ENCODE peak calls at places on chromosomes 11 and 22, in six cellular contexts. Q is HCT116; W is lower lobe of right lung; U is pancreas; V is caudate nucleus; M is stimulated activated CD8-positive, alpha-beta memory T cell treated with anti-CD3 and anti-CD28 coated beads, Interleukin-7, amount 100 ng/mL, for 1 hour. R is an unnamed sample.

GRCh38 chr11:58832246-58832645 is 12.3 kb downstream of the GLYATL2 start:
- DNase-seq in Q (no peak), W (no peak), U (no peak), V (no peak), M (no peak), R (no peak)

GRCh38 chr11:122115520-122116343 is at the start of gene BLID:
- DNase-seq in Q (no peak), W (peak; percentile 75), U (no peak), V (peak; percentile 29), M (no peak), R (no peak)

GRCh38 chr11:35295751-35296150 is 123.6 kb downstream of the SLC1A2 start:
- DNase-seq in Q (no peak), W (no peak), U (no peak), V (no peak), M (no peak), R (no peak)

GRCh38 chr11:373716-374551 is 4.6 kb downstream of the B4GALNT4 start:
- DNase-seq in Q (no peak), W (no peak), U (peak; percentile 62), V (peak; percentile 60), M (no peak), R (no peak)

GRCh38 chr11:124807201-124807600 is 7.0 kb upstream of the MSANTD2 start:
- DNase-seq in Q (no peak), W (no peak), U (no peak), V (no peak), M (no peak), R (no peak)

GRCh38 chr11:128772814-128773213 is 78.9 kb downstream of the FLI1 start:
- DNase-seq in Q (no peak), W (peak; percentile 82), U (peak; percentile 77), V (no peak), M (peak; percentile 22), R (peak; percentile 50)

GRCh38 chr22:17411213-17411612 is 42.0 kb downstream of the CECR2 start:
- DNase-seq in Q (no peak), W (no peak), U (no peak), V (peak; percentile 24), M (no peak), R (no peak)

GRCh38 chr11:107307991-107308390 is 149.6 kb downstream of the CWF19L2 start:
- DNase-seq in Q (no peak), W (no peak), U (no peak), V (no peak), M (no peak), R (no peak)

GRCh38 chr11:22193348-22194051 is 615 bp downstream of the ANO5 start:
- DNase-seq in Q (no peak), W (peak; percentile 48), U (peak; percentile 77), V (no peak), M (no peak), R (no peak)

GRCh38 chr22:26666035-26666338 is 8.6 kb downstream of the MIAT start:
- DNase-seq in Q (no peak), W (no peak), U (no peak), V (no peak), M (no peak), R (no peak)

GRCh38 chr11:64042301-64042700 is 6.6 kb downstream of the FLRT1 start:
- DNase-seq in Q (no peak), W (no peak), U (no peak), V (no peak), M (no peak), R (no peak)

GRCh38 chr11:65782816-65783228 is 2.0 kb upstream of the AP5B1 start:
- DNase-seq in Q (no peak), W (peak; percentile 28), U (peak; percentile 68), V (no peak), M (no peak), R (no peak)

GRCh38 chr22:39392341-39392948 is 7.1 kb upstream of the TAB1 start:
- DNase-seq in Q (no peak), W (no peak), U (peak; percentile 31), V (no peak), M (no peak), R (no peak)

GRCh38 chr22:26489447-26490036 is 5.9 kb downstream of the SRRD start:
- DNase-seq in Q (no peak), W (no peak), U (no peak), V (no peak), M (no peak), R (no peak)

GRCh38 chr22:28933321-28933720 is 49.9 kb downstream of the ZNRF3 start:
- DNase-seq in Q (no peak), W (no peak), U (no peak), V (no peak), M (no peak), R (no peak)

GRCh38 chr11:119179983-119180382 is 5.3 kb upstream of the NHERF4 start:
- DNase-seq in Q (no peak), W (no peak), U (peak; percentile 78), V (no peak), M (no peak), R (no peak)

GRCh38 chr22:24063986-24064385 is 52.9 kb downstream of the CABIN1 start:
- DNase-seq in Q (no peak), W (no peak), U (no peak), V (no peak), M (no peak), R (no peak)

GRCh38 chr22:33803371-33803770 is 116.9 kb downstream of the LARGE1 start:
- DNase-seq in Q (no peak), W (no peak), U (no peak), V (no peak), M (no peak), R (no peak)

GRCh38 chr11:120226714-120227113 is 13.2 kb upstream of the POU2F3 start:
- DNase-seq in Q (no peak), W (no peak), U (no peak), V (no peak), M (no peak), R (no peak)

GRCh38 chr11:68313574-68314202 is 1.3 kb downstream of the LRP5 start:
- DNase-seq in Q (no peak), W (no peak), U (peak; percentile 52), V (no peak), M (no peak), R (no peak)

GRCh38 chr11:516400-516799 is 9.4 kb upstream of the RNH1 start:
- DNase-seq in Q (no peak), W (no peak), U (no peak), V (no peak), M (no peak), R (no peak)

GRCh38 chr11:110471315-110471714 is 41.6 kb downstream of the FDX1 start:
- DNase-seq in Q (no peak), W (no peak), U (no peak), V (no peak), M (no peak), R (no peak)

GRCh38 chr22:18066181-18066859 is 11.5 kb upstream of the PEX26 start:
- DNase-seq in Q (no peak), W (no peak), U (no peak), V (no peak), M (no peak), R (peak; percentile 21)

GRCh38 chr11:109018639-109019038 is 353.8 kb downstream of the DDX10 start:
- DNase-seq in Q (no peak), W (no peak), U (no peak), V (no peak), M (no peak), R (no peak)

GRCh38 chr11:134632347-134633119 is 220.5 kb upstream of the B3GAT1 start:
- DNase-seq in Q (no peak), W (no peak), U (no peak), V (no peak), M (no peak), R (no peak)

GRCh38 chr11:86183694-86184093 is 60.9 kb upstream of the EED start:
- DNase-seq in Q (no peak), W (no peak), U (no peak), V (no peak), M (no peak), R (no peak)

GRCh38 chr11:120675171-120675570 is 163.6 kb downstream of the GRIK4 start:
- DNase-seq in Q (no peak), W (no peak), U (no peak), V (no peak), M (no peak), R (no peak)

R was measured in stimulated activated naive B cell treated with anti-CD40 and anti-IgM and Interleukin-4, amounts not matched to agents 10 μg/mL and 1 μg/mL and 100 μg/mL, for 72 hours.